ENCODE peak calls at places on chromosome X, in eight cellular contexts. T, O, E, J, B, K, F and G are unnamed samples.

GRCh38 chrX:153844509-153845082 is 14.3 kb upstream of the PDZD4 start:
- DNase-seq in T (no peak), O (no peak), E (no peak), J (no peak), B (no peak), K (no peak), F (no peak), G (no peak)

GRCh38 chrX:107199491-107199890 is 6.7 kb downstream of the NUP62CL start:
- DNase-seq in T (no peak), O (no peak), E (no peak), J (no peak), B (no peak), K (no peak), F (peak; percentile 59), G (no peak)

GRCh38 chrX:10240918-10241317 is 84.1 kb downstream of the CLCN4 start:
- DNase-seq in T (no peak), O (no peak), E (peak; percentile 78), J (no peak), B (no peak), K (peak; percentile 47), F (peak; percentile 86), G (no peak)

GRCh38 chrX:141176586-141177451 is at the start of gene LDOC1:
- DNase-seq in T (peak; percentile 39), O (peak; percentile 91), E (peak; percentile 44), J (peak; percentile 36), B (peak; percentile 54), K (peak; percentile 81), F (peak; percentile 81), G (peak; percentile 82)

GRCh38 chrX:30301977-30302376 is 7.2 kb downstream of the NR0B1 start:
- DNase-seq in T (no peak), O (no peak), E (no peak), J (no peak), B (no peak), K (no peak), F (no peak), G (no peak)

GRCh38 chrX:65828599-65828998 is 161.1 kb downstream of the MSN start:
- DNase-seq in T (no peak), O (no peak), E (no peak), J (no peak), B (no peak), K (no peak), F (no peak), G (no peak)

GRCh38 chrX:129777218-129777768 is 2.5 kb upstream of the SASH3 start:
- DNase-seq in T (no peak), O (no peak), E (no peak), J (peak; percentile 80), B (peak; percentile 69), K (no peak), F (peak; percentile 26), G (no peak)

GRCh38 chrX:21711848-21712197 is 46.1 kb downstream of the SMPX start:
- DNase-seq in T (no peak), O (no peak), E (no peak), J (no peak), B (no peak), K (no peak), F (no peak), G (no peak)

GRCh38 chrX:41604154-41604553 is 84.6 kb upstream of the GPR34 start:
- DNase-seq in T (no peak), O (no peak), E (no peak), J (no peak), B (no peak), K (no peak), F (no peak), G (no peak)

GRCh38 chrX:129534816-129535578 is 5.1 kb upstream of the OCRL start:
- DNase-seq in T (no peak), O (no peak), E (no peak), J (no peak), B (no peak), K (no peak), F (peak; percentile 23), G (no peak)

GRCh38 chrX:17801431-17801830 is 59.7 kb downstream of the RAI2 start:
- DNase-seq in T (no peak), O (no peak), E (no peak), J (no peak), B (no peak), K (no peak), F (no peak), G (no peak)

GRCh38 chrX:49242545-49243066 is 7.3 kb downstream of the CCDC22 start:
- DNase-seq in T (no peak), O (no peak), E (no peak), J (no peak), B (no peak), K (no peak), F (no peak), G (no peak)

GRCh38 chrX:54181196-54181953 is 1.7 kb downstream of the FAM120C start:
- DNase-seq in T (no peak), O (no peak), E (peak; percentile 53), J (no peak), B (no peak), K (no peak), F (peak; percentile 27), G (no peak)

GRCh38 chrX:48911407-48912182 is at the start of gene SLC35A2:
- DNase-seq in T (peak; percentile 55), O (peak; percentile 89), E (no peak), J (peak; percentile 83), B (peak; percentile 89), K (peak; percentile 78), F (peak; percentile 89), G (no peak)

GRCh38 chrX:68438575-68438974 is 5.3 kb upstream of the OPHN1 start:
- DNase-seq in T (no peak), O (no peak), E (no peak), J (no peak), B (no peak), K (no peak), F (peak; percentile 33), G (no peak)

GRCh38 chrX:30939928-30940327 is 50.9 kb upstream of the TAB3 start:
- DNase-seq in T (no peak), O (no peak), E (no peak), J (no peak), B (peak; percentile 28), K (no peak), F (no peak), G (no peak)

GRCh38 chrX:74422576-74423288 is 1.4 kb downstream of the SLC16A2 start:
- DNase-seq in T (peak; percentile 68), O (peak; percentile 86), E (no peak), J (no peak), B (peak; percentile 21), K (peak; percentile 58), F (peak; percentile 47), G (peak; percentile 79)

GRCh38 chrX:43728002-43728401 is 71.9 kb downstream of the MAOA start:
- DNase-seq in T (no peak), O (no peak), E (no peak), J (no peak), B (no peak), K (no peak), F (no peak), G (no peak)

GRCh38 chrX:1412551-1413161 is 20.7 kb upstream of the SLC25A6 start:
- DNase-seq in T (no peak), O (no peak), E (no peak), J (no peak), B (no peak), K (no peak), F (no peak), G (no peak)

GRCh38 chrX:41334866-41335589 is 1.1 kb downstream of the DDX3X start:
- DNase-seq in T (no peak), O (no peak), E (no peak), J (peak; percentile 73), B (peak; percentile 43), K (peak; percentile 76), F (peak; percentile 71), G (peak; percentile 89)

GRCh38 chrX:56000729-56001128 is 231.4 kb upstream of the KLF8 start:
- DNase-seq in T (no peak), O (no peak), E (no peak), J (no peak), B (no peak), K (no peak), F (no peak), G (no peak)

GRCh38 chrX:12548746-12549145 is 242.5 kb upstream of the PRPS2 start:
- DNase-seq in T (peak; percentile 20), O (no peak), E (no peak), J (no peak), B (peak; percentile 1), K (no peak), F (peak; percentile 31), G (no peak)